ENCODE peak calls at places on chromosomes 6 and 20, in ten cellular contexts. X is endothelial cell of umbilical vein, W is GM23338, S is HL-60, G is HCT116, P is sigmoid colon, U is GM12878, M is breast epithelium, T is transverse colon, C is stomach. Z is an unnamed sample.

GRCh38 chr20:64121586-64121985 is 14.2 kb upstream of the NPBWR2 start:
- DNase-seq in U (no peak), P (peak), S (no peak), C (no peak), M (no peak), W (no peak), X (no peak), G (no peak), T (no peak), Z (no peak)

GRCh38 chr6:4351857-4352669 is 216.7 kb upstream of the ECI2 start:
- DNase-seq in T (peak), G (peak), W (no peak), C (peak), X (peak), P (peak), U (no peak), M (peak), S (no peak), Z (no peak)

GRCh38 chr6:135419162-135419561 is 78.4 kb downstream of the AHI1 start:
- DNase-seq in P (no peak), T (no peak), G (no peak), X (peak), S (no peak), W (no peak), U (no peak), M (no peak), C (no peak), Z (no peak)

GRCh38 chr6:14001329-14002012 is 76.7 kb downstream of the RNF182 start:
- DNase-seq in S (no peak), T (no peak), P (no peak), X (no peak), M (no peak), G (peak), W (no peak), C (no peak), U (no peak), Z (no peak)

GRCh38 chr6:25971187-25971811 is 8.7 kb downstream of the TRIM38 start:
- DNase-seq in T (no peak), P (no peak), C (no peak), U (no peak), M (peak), W (no peak), S (no peak), X (peak), G (peak), Z (no peak)

GRCh38 chr20:36881888-36882287 is 6.0 kb downstream of the TLDC2 start:
- DNase-seq in M (no peak), U (no peak), S (no peak), X (no peak), C (no peak), W (no peak), G (no peak), P (no peak), T (peak), Z (no peak)

GRCh38 chr6:91299544-91300491 is 712.9 kb upstream of the MAP3K7 start:
- DNase-seq in P (peak), T (peak), S (no peak), U (no peak), C (no peak), G (no peak), W (peak), M (no peak), X (no peak), Z (no peak)

GRCh38 chr6:77857421-77857820 is 204.6 kb downstream of the MEI4 start:
- DNase-seq in U (no peak), S (no peak), W (no peak), M (no peak), T (no peak), X (no peak), P (no peak), G (no peak), C (no peak), Z (no peak)

GRCh38 chr6:45420083-45420908 is 42.6 kb upstream of the SUPT3H start:
- DNase-seq in M (peak), P (peak), G (no peak), W (peak), C (no peak), S (peak), U (no peak), X (peak), T (peak), Z (no peak)

GRCh38 chr6:156687875-156688549 is 89.2 kb upstream of the ARID1B start:
- DNase-seq in P (peak), G (peak), W (peak), X (peak), T (peak), U (no peak), M (no peak), C (peak), S (no peak), Z (no peak)

GRCh38 chr6:87391334-87391733 is 16.4 kb upstream of the CFAP206 start:
- DNase-seq in G (peak), C (no peak), X (peak), T (no peak), M (no peak), W (peak), S (peak), U (no peak), P (no peak), Z (no peak)

GRCh38 chr6:104887350-104887749 is 27.6 kb upstream of the HACE1 start:
- DNase-seq in S (peak), U (no peak), X (peak), C (no peak), W (peak), M (no peak), T (no peak), G (no peak), P (no peak), Z (peak)

GRCh38 chr6:166598441-166599138 is 12.1 kb upstream of the RAMACL start:
- DNase-seq in M (peak), S (no peak), X (peak), U (no peak), T (no peak), P (peak), G (no peak), W (no peak), C (no peak), Z (no peak)

GRCh38 chr6:43933111-43933885 is 163.3 kb downstream of the VEGFA start:
- DNase-seq in C (no peak), X (no peak), S (no peak), M (no peak), W (no peak), G (no peak), U (no peak), T (no peak), P (peak), Z (no peak)

DNA sequence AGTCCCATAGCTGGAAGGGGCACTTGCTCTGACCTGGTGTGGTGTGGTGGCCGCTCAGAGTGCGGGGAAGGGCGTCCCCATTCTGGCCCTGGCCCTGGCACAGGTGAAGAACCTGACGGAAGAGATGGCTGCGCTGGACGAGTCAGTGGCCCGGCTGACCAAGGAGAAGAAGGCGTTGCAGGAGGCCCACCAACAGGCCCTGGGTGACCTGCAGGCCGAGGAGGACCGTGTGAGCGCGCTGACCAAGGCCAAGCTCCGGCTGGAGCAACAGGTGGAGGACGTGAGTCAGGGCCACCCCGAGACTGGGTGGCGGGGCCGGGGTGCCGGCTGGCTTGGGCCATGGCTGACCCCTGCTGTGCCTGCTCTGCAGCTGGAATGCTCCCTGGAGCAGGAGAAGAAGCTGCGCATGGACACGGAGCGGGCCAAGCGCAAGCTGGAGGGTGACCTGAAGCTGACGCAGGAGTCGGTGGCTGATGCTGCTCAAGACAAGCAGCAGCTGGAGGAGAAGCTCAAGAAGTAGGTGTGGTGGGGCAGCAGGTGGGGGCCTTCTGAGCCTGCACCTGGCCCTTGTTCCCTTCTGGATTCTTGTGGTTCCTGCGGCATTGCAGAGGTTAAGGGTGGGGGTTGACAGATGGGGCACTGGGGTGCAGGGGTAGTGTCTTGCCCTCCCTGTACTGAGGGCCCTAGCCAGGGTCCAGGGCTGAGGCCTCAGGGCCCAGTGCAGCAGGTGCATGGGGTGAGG is 40.7 kb downstream of the MYH7B start:
- DNase-seq in U (no peak), T (no peak), C (no peak), S (no peak), M (no peak), X (no peak), G (no peak), P (no peak), W (no peak), Z (no peak)
- TF ChIP-seq POLR2AphosphoS5 in U (no peak), T (no peak), C (no peak), S (no peak), M (no peak), X (no peak), G (no peak), P (no peak), W (no peak), Z (no peak)

DNA sequence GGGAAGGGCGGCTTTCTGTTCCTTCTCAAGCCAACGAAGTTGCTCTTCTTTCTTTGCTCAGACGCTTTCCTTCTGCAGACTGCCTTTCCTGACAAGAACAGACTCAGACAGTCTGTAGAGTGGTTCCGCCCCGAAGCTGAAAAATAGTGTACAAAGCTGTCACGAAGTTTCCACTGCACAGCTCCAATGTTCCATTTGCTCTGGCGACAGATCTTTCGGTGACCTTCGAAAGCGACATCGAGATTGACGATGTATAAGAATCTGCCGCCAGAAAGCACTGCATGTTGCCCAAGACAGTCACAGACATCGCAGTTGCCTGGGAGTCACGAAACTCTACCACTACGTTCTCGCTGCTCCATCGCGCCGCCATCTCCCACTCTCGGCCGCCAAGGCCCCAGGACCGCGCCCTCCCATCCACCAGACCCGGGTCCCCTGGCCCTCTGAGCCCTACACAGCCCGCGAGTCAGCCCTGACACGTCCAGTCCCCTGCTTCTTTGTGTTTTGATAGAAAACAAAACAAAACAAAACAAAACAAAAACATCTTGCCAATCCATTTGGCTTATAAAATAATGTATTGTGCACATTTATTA is 42.1 kb upstream of the ZNF184 start:
- DNase-seq in C (no peak), W (no peak), S (no peak), T (no peak), G (no peak), P (no peak), X (no peak), U (no peak), M (no peak), Z (no peak)
- TF ChIP-seq POLR2AphosphoS5 in C (no peak), W (no peak), S (no peak), T (no peak), G (no peak), P (no peak), X (no peak), U (no peak), M (no peak), Z (no peak)

DNA sequence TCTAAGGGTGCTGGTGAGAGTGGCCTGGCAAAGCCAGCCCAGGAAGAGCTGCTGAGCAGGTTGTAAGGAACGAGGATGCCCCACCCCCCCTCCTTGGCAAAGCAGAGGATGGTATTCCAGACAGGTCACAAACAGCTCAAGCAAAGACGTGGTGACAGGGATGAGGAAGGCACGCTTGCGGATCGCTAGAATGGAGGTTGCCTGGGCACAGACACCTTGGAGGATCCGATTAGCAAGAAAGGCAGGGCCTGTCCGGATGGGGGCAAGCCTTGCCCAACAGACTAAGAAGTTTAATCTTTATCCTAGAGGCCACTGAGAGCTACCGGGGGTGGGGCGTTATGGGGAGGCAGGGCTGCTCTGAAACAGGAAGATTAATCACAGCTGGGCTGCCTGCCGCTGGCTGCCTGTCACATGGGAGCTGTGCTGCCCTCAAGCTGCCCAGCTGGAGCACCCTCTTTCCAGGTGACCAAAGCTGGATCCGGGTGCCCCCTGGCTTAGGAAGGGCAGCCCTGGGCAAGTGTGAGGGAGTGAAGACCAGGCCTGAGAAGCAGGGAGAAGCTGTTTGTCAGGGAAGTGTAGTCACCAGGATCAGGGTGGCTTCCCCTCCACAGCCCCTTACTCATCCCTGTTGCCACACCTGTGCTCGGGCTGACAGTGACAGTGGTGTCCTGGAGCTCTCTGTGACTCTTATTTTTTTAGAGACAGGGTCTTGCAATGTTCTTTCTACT is 9.2 kb upstream of the MAPK13 start:
- DNase-seq in M (peak), X (peak), G (no peak), W (peak), S (peak), U (no peak), T (peak), C (peak), P (peak), Z (no peak)
- TF ChIP-seq POLR2AphosphoS5 in M (no peak), X (no peak), G (no peak), W (no peak), S (peak), U (no peak), T (peak), C (peak), P (no peak), Z (no peak)

GRCh38 chr20:43752051-43752360 is 25.2 kb upstream of the GTSF1L start:
- DNase-seq in W (no peak), T (no peak), U (no peak), M (no peak), G (no peak), S (no peak), C (no peak), P (no peak), X (no peak), Z (no peak)

GRCh38 chr20:43750774-43751166 is 24.0 kb upstream of the GTSF1L start:
- DNase-seq in C (no peak), P (no peak), G (no peak), M (no peak), S (no peak), T (no peak), U (no peak), W (no peak), X (no peak), Z (no peak)

GRCh38 chr20:43752561-43753301 is 25.9 kb upstream of the GTSF1L start:
- DNase-seq in M (no peak), U (peak), W (no peak), G (no peak), T (peak), P (no peak), S (peak), C (peak), X (no peak), Z (no peak)

GRCh38 chr20:43749734-43750294 is 23.0 kb upstream of the GTSF1L start:
- DNase-seq in W (peak), G (peak), C (peak), S (peak), M (peak), T (peak), P (peak), U (peak), X (peak), Z (no peak)

GRCh38 chr20:43751167-43752050 is 24.6 kb upstream of the GTSF1L start:
- DNase-seq in U (peak), P (no peak), M (no peak), T (peak), W (no peak), G (no peak), X (no peak), C (no peak), S (peak), Z (no peak)
- TF ChIP-seq POLR2AphosphoS5 in U (peak), P (no peak), M (no peak), T (no peak), W (no peak), G (no peak), X (no peak), C (no peak), S (no peak), Z (no peak)

GRCh38 chr20:5691918-5692618 is 58.1 kb upstream of the SHLD1 start:
- DNase-seq in S (no peak), C (no peak), X (no peak), P (no peak), T (peak), G (no peak), M (no peak), U (peak), W (no peak), Z (no peak)

DNA sequence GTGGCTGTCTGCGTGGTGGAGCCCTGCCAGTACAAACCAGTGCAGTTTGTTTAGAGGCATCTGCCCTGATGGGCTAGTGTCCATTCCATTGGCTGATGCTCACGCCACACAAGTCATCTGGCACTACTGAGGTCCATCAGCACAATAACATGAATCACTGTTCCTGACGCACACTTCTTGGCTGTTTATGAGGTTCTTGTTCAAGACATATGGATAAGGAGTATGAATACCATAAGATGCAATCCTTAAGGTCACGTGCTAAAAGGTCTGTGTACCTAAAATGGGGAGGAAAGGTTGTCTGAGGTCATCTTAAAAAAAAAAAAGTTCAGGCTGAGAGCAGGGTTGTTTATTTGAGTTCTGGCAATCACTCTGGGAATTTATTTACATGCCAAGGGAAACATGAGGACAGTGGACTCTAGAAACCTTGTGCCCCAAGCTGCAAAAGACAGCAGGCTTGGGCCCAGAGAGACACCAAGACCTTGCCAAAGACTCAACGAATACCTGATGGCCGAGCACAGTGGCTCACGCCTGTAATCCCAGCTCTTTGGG is 54.1 kb upstream of the SHLD1 start:
- DNase-seq in U (no peak), G (no peak), S (no peak), T (no peak), X (no peak), P (no peak), C (peak), W (no peak), M (no peak), Z (no peak)
- TF ChIP-seq POLR2AphosphoS5 in U (no peak), G (no peak), S (no peak), T (peak), X (no peak), P (no peak), C (no peak), W (no peak), M (no peak), Z (no peak)

DNA sequence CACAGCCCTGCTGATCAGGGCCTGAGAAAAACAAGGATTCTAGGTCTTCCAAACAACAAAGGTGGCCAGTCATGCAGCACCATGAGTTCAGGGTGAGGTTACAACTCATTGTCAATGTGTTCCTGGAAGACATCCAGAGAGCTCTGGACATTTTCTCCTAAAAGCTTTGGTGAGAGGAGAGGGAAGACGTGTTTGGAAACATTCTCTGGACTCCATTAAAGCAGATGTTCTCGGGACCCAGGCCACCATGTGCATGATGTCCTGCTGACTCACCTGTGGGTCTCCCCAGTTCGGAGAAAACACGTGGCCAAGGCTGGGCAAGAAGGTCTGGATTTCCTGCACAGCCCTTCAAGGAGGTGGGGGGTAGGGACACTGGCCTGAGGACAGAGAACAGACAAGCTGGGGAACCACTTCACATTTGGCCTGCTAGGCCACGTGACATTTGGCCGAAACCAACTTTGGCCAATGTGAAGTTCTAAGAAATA is 61.6 kb downstream of the KCNB1 start:
- DNase-seq in C (no peak), W (no peak), X (no peak), G (no peak), P (peak), U (no peak), M (no peak), S (no peak), T (peak), Z (no peak)
- TF ChIP-seq POLR2AphosphoS5 in C (no peak), W (no peak), X (no peak), G (no peak), P (peak), U (no peak), M (peak), S (no peak), T (peak), Z (no peak)

GRCh38 chr6:32818867-32819266 is 2.1 kb upstream of the HLA-DOB start:
- DNase-seq in P (no peak), X (no peak), U (no peak), M (no peak), G (no peak), T (no peak), W (no peak), S (no peak), C (no peak), Z (no peak)
- TF ChIP-seq POLR2AphosphoS5 in P (no peak), X (no peak), U (no peak), M (no peak), G (no peak), T (no peak), W (no peak), S (no peak), C (no peak), Z (no peak)

Z was measured in SK-N-MC.